ENCODE peak calls at places on chromosomes 13 and 19, in five cellular contexts. Z is nephron progenitor cell, C is C1 segment of cervical spinal cord, L is choroid plexus epithelial cell, N is aorta. H is an unnamed sample.

GRCh38 chr19:39401549-39402416 is 4.9 kb upstream of the ZFP36 start:
- DNase-seq in C (no peak), N (peak), L (peak), Z (no peak), H (no peak)

GRCh38 chr13:111328803-111329410 is 8.5 kb downstream of the TEX29 start:
- DNase-seq in L (no peak), Z (no peak), C (no peak), N (no peak), H (no peak)

GRCh38 chr19:52331757-52332156 is 4.3 kb upstream of the ZNF610 start:
- DNase-seq in N (no peak), C (no peak), L (peak), Z (peak), H (no peak)

GRCh38 chr13:93714171-93714570 is 487.6 kb downstream of the GPC6 start:
- DNase-seq in L (no peak), Z (no peak), N (no peak), C (no peak), H (no peak)

GRCh38 chr19:738509-739128 is 12.3 kb upstream of the MISP start:
- DNase-seq in C (no peak), L (no peak), Z (no peak), N (no peak), H (no peak)

GRCh38 chr19:2167896-2168618 is 4.3 kb downstream of the DOT1L start:
- DNase-seq in L (peak), C (peak), N (peak), Z (no peak), H (peak)

GRCh38 chr19:4007836-4008539 is 452 bp downstream of the PIAS4 start:
- DNase-seq in C (no peak), L (peak), N (no peak), Z (peak), H (peak)

GRCh38 chr13:113918981-113919646 is 54.8 kb downstream of the C13orf46 start:
- DNase-seq in N (no peak), L (no peak), C (no peak), Z (no peak), H (no peak)

GRCh38 chr19:15508035-15508710 is at the start of gene CYP4F22:
- DNase-seq in C (no peak), N (no peak), L (no peak), Z (no peak), H (no peak)

GRCh38 chr13:30134578-30134977 is 172.8 kb downstream of the KATNAL1 start:
- DNase-seq in C (no peak), N (no peak), L (no peak), Z (no peak), H (no peak)

GRCh38 chr19:11921852-11922495 is 2.9 kb upstream of the ZNF700 start:
- DNase-seq in L (no peak), C (no peak), N (no peak), Z (no peak), H (no peak)

GRCh38 chr19:2590630-2591399 is 111.7 kb downstream of the GNG7 start:
- DNase-seq in N (peak), L (no peak), Z (no peak), C (no peak), H (no peak)

GRCh38 chr19:4369888-4370260 is 26.5 kb downstream of the MPND start:
- DNase-seq in Z (peak), L (peak), C (peak), N (no peak), H (no peak)

GRCh38 chr13:44493213-44493812 is 82.8 kb downstream of the TSC22D1 start:
- DNase-seq in Z (no peak), C (no peak), N (no peak), L (no peak), H (no peak)

GRCh38 chr13:75762066-75762937 is 126.2 kb downstream of the LMO7 start:
- DNase-seq in L (peak), N (no peak), Z (no peak), C (no peak), H (no peak)

GRCh38 chr19:47315125-47315821 is 5.6 kb downstream of the C5AR1 start:
- DNase-seq in Z (no peak), N (peak), C (peak), L (peak), H (no peak)

GRCh38 chr13:73740681-73741080 is 393.5 kb downstream of the KLF12 start:
- DNase-seq in Z (no peak), N (no peak), C (no peak), L (peak), H (no peak)

GRCh38 chr13:34943675-34944634 is 1.9 kb downstream of the NBEA start:
- DNase-seq in N (no peak), C (no peak), L (no peak), Z (no peak), H (no peak)

GRCh38 chr19:36605839-36606478 is 846 bp downstream of the ZNF382 start:
- DNase-seq in Z (no peak), L (no peak), N (no peak), C (no peak), H (no peak)

GRCh38 chr13:69690999-69691398 is 416.6 kb upstream of the ATXN8OS start:
- DNase-seq in C (no peak), L (no peak), Z (no peak), N (no peak), H (no peak)

GRCh38 chr19:55300821-55301458 is 17.1 kb downstream of the BRSK1 start:
- DNase-seq in L (no peak), N (no peak), Z (no peak), C (no peak), H (no peak)

GRCh38 chr13:65188691-65189090 is 2041.4 kb downstream of the PCDH9 start:
- DNase-seq in C (no peak), L (no peak), N (no peak), Z (no peak), H (no peak)

GRCh38 chr13:62633448-62633847 is 1217.8 kb upstream of the PCDH20 start:
- DNase-seq in C (no peak), L (no peak), N (no peak), Z (no peak), H (no peak)

GRCh38 chr13:97574926-97575325 is 141.0 kb downstream of the RAP2A start:
- DNase-seq in Z (no peak), L (peak), N (no peak), C (no peak), H (no peak)

GRCh38 chr13:109788372-109789195 is 2.2 kb upstream of the IRS2 start:
- DNase-seq in Z (no peak), L (no peak), N (no peak), C (no peak), H (no peak)

GRCh38 chr19:23071087-23071511 is 45.7 kb upstream of the ZNF730 start:
- DNase-seq in C (peak), Z (no peak), N (no peak), L (peak), H (no peak)

GRCh38 chr19:52200044-52200443 is 10.2 kb downstream of the PPP2R1A start:
- DNase-seq in N (peak), Z (no peak), C (no peak), L (peak), H (no peak)

GRCh38 chr13:48859168-48860105 is 116.3 kb upstream of the FNDC3A start:
- DNase-seq in N (no peak), L (no peak), C (no peak), Z (peak), H (no peak)

GRCh38 chr19:17402982-17403855 is 2.2 kb downstream of the BST2 start:
- DNase-seq in L (peak), Z (peak), N (peak), C (no peak), H (no peak)

GRCh38 chr13:25375727-25376358 is 4.1 kb downstream of the ATP8A2 start:
- DNase-seq in L (peak), C (no peak), Z (peak), N (no peak), H (no peak)

GRCh38 chr19:293436-294110 is 2.4 kb upstream of the PLPP2 start:
- DNase-seq in N (peak), Z (no peak), C (no peak), L (no peak), H (no peak)